ENCODE peak calls at places on chromosomes 3 and 15, in ten cellular contexts. Q, M, T, S, H, Z, B, P, U and E are unnamed samples.

GRCh38 chr15:93164409-93164808 is 75.4 kb upstream of the RGMA start:
- DNase-seq in Q (no peak), M (no peak), T (no peak), S (peak; percentile 49), H (no peak), Z (no peak), B (no peak), P (no peak), U (no peak), E (no peak)

GRCh38 chr15:32041294-32041693 is 11.0 kb downstream of the CHRNA7 start:
- DNase-seq in Q (no peak), M (no peak), T (no peak), S (no peak), H (no peak), Z (no peak), B (no peak), P (no peak), U (no peak), E (no peak)

GRCh38 chr3:115518100-115518852 is 105.0 kb upstream of the GAP43 start:
- DNase-seq in Q (no peak), M (peak; percentile 60), T (no peak), S (no peak), H (peak; percentile 90), Z (peak; percentile 80), B (peak; percentile 20), P (peak; percentile 10), U (no peak), E (no peak)

GRCh38 chr3:154078672-154079071 is 42.5 kb upstream of the ARHGEF26 start:
- DNase-seq in Q (no peak), M (no peak), T (no peak), S (no peak), H (no peak), Z (no peak), B (no peak), P (no peak), U (no peak), E (no peak)

GRCh38 chr3:120642368-120642948 is 39.6 kb downstream of the HGD start:
- DNase-seq in Q (no peak), M (no peak), T (no peak), S (peak; percentile 33), H (peak; percentile 3), Z (no peak), B (no peak), P (no peak), U (no peak), E (no peak)

GRCh38 chr3:13013994-13014754 is 59.1 kb downstream of the IQSEC1 start:
- DNase-seq in Q (no peak), M (no peak), T (no peak), S (peak; percentile 77), H (no peak), Z (no peak), B (no peak), P (no peak), U (no peak), E (peak; percentile 62)

GRCh38 chr15:81292516-81293001 is 31.4 kb downstream of the STARD5 start:
- DNase-seq in Q (no peak), M (no peak), T (no peak), S (peak; percentile 78), H (no peak), Z (no peak), B (peak; percentile 47), P (no peak), U (no peak), E (no peak)

GRCh38 chr15:85785887-85786777 is 8.6 kb downstream of the KLHL25 start:
- DNase-seq in Q (no peak), M (no peak), T (peak; percentile 83), S (peak; percentile 37), H (no peak), Z (peak; percentile 78), B (no peak), P (no peak), U (no peak), E (no peak)

GRCh38 chr3:171328419-171329082 is 131.7 kb downstream of the TNIK start:
- DNase-seq in Q (no peak), M (peak; percentile 42), T (no peak), S (peak; percentile 75), H (peak; percentile 42), Z (no peak), B (peak; percentile 46), P (no peak), U (no peak), E (no peak)

GRCh38 chr3:114272271-114272670 is 21.6 kb upstream of the TIGIT start:
- DNase-seq in Q (no peak), M (no peak), T (no peak), S (no peak), H (peak; percentile 15), Z (no peak), B (no peak), P (no peak), U (no peak), E (no peak)

GRCh38 chr15:31471731-31472430 is 145.2 kb downstream of the KLF13 start:
- DNase-seq in Q (no peak), M (no peak), T (no peak), S (no peak), H (peak; percentile 88), Z (no peak), B (no peak), P (peak; percentile 59), U (no peak), E (no peak)

GRCh38 chr3:13115991-13116390 is 42.8 kb upstream of the IQSEC1 start:
- DNase-seq in Q (no peak), M (no peak), T (no peak), S (no peak), H (no peak), Z (no peak), B (no peak), P (no peak), U (no peak), E (peak; percentile 57)

GRCh38 chr3:146561879-146562278 is 17.5 kb upstream of the PLSCR1 start:
- DNase-seq in Q (no peak), M (no peak), T (no peak), S (no peak), H (peak; percentile 66), Z (no peak), B (no peak), P (no peak), U (no peak), E (no peak)

GRCh38 chr3:59472541-59472940 is 422.7 kb upstream of the CFAP20DC start:
- DNase-seq in Q (no peak), M (no peak), T (no peak), S (no peak), H (no peak), Z (no peak), B (no peak), P (no peak), U (no peak), E (no peak)

GRCh38 chr15:50758712-50759205 is 6.7 kb downstream of the SPPL2A start:
- DNase-seq in Q (no peak), M (no peak), T (no peak), S (no peak), H (no peak), Z (no peak), B (no peak), P (no peak), U (no peak), E (no peak)